ENCODE peak calls at places on chromosome 4, in seven cellular contexts. G is stromal cell of bone marrow; Y is activated CD8-positive, alpha-beta memory T cell treated with anti-CD3 and anti-CD28 coated beads for 4 hours; C is posterior vena cava; K is choroid plexus epithelial cell; I is activated T-cell treated with anti-CD3 and anti-CD28 coated beads, Interleukin-2, amount 50 U/mL, for 48 hours; N is midbrain. W is an unnamed sample.

GRCh38 chr4:56657818-56658217 is 23.3 kb downstream of the HOPX start:
- DNase-seq in I (no peak), K (no peak), Y (no peak), N (no peak), C (no peak), G (no peak), W (no peak)

GRCh38 chr4:181479145-181479544 is 764.1 kb upstream of the TENM3 start:
- DNase-seq in K (no peak), G (no peak), C (no peak), Y (no peak), N (no peak), I (no peak), W (no peak)

GRCh38 chr4:122758033-122758432 is 25.5 kb downstream of the BBS12 start:
- DNase-seq in G (no peak), Y (no peak), I (no peak), C (no peak), K (peak; percentile 69), N (peak; percentile 39), W (no peak)

GRCh38 chr4:138310991-138311390 is 68.8 kb upstream of the SLC7A11 start:
- DNase-seq in G (peak; percentile 44), K (peak; percentile 80), I (no peak), N (no peak), C (no peak), Y (no peak), W (no peak)

GRCh38 chr4:25654971-25655963 is at the start of gene SLC34A2:
- DNase-seq in K (no peak), N (no peak), I (peak; percentile 18), G (no peak), C (peak; percentile 34), Y (no peak), W (no peak)

GRCh38 chr4:79249879-79250503 is 75.9 kb downstream of the NAA11 start:
- DNase-seq in Y (no peak), N (no peak), I (no peak), C (no peak), K (no peak), G (no peak), W (no peak)

GRCh38 chr4:33268776-33269175 is 2548.6 kb downstream of the PCDH7 start:
- DNase-seq in N (no peak), C (no peak), Y (no peak), K (no peak), I (no peak), G (no peak), W (no peak)

GRCh38 chr4:48939785-48940184 is 33.2 kb upstream of the OCIAD2 start:
- DNase-seq in I (no peak), G (peak; percentile 38), C (no peak), Y (no peak), N (no peak), K (peak; percentile 88), W (no peak)

W was measured in activated naive CD4-positive, alpha-beta T cell treated with anti-CD3 and anti-CD28 coated beads for 36 hours.